ENCODE peak calls at places on chromosomes 7 and 10, in ten cellular contexts. M, S, F, T, P, G, I, B, Q and X are unnamed samples.

GRCh38 chr7:7595451-7595850 is 28.8 kb downstream of the MIOS start:
- DNase-seq in P (peak), G (no peak), F (no peak), T (no peak), S (peak), I (no peak), B (peak), M (no peak), Q (no peak), X (no peak)

GRCh38 chr7:145036592-145037386 is 200.9 kb upstream of the TPK1 start:
- DNase-seq in B (peak), I (no peak), T (no peak), G (no peak), M (no peak), S (peak), Q (peak), P (peak), F (no peak), X (no peak)

GRCh38 chr7:38070718-38071117 is 107.3 kb upstream of the STARD3NL start:
- DNase-seq in P (peak), B (peak), G (no peak), F (no peak), M (no peak), Q (no peak), T (peak), I (no peak), S (no peak), X (no peak)

GRCh38 chr10:14296081-14296709 is 34.5 kb downstream of the FRMD4A start:
- DNase-seq in T (no peak), F (no peak), G (no peak), I (peak), B (no peak), P (peak), Q (no peak), S (no peak), M (no peak), X (no peak)

GRCh38 chr10:124486635-124487034 is 25.0 kb downstream of the LHPP start:
- DNase-seq in S (peak), G (no peak), P (no peak), Q (no peak), I (no peak), B (no peak), M (no peak), F (no peak), T (no peak), X (no peak)

GRCh38 chr10:16195178-16195769 is 241.5 kb upstream of the PTER start:
- DNase-seq in P (no peak), I (no peak), F (no peak), Q (peak), G (no peak), M (no peak), S (no peak), T (no peak), B (no peak), X (no peak)

GRCh38 chr10:43233601-43234430 is 33.0 kb downstream of the RASGEF1A start:
- DNase-seq in B (no peak), T (peak), G (peak), S (no peak), Q (no peak), M (peak), I (no peak), P (no peak), F (no peak), X (peak)

GRCh38 chr10:21293518-21294356 is 231.7 kb downstream of the SKIDA1 start:
- DNase-seq in B (peak), G (no peak), P (no peak), S (no peak), I (no peak), M (no peak), F (no peak), Q (no peak), T (no peak), X (no peak)

GRCh38 chr7:44311561-44312495 is 13.6 kb downstream of the CAMK2B start:
- DNase-seq in F (no peak), S (no peak), G (no peak), M (no peak), T (no peak), I (peak), Q (no peak), P (no peak), B (no peak), X (peak)

GRCh38 chr7:123282181-123282580 is 82.4 kb upstream of the SLC13A1 start:
- DNase-seq in T (no peak), B (no peak), S (no peak), F (no peak), G (no peak), I (no peak), M (no peak), Q (no peak), P (no peak), X (no peak)

GRCh38 chr7:114806590-114807167 is 115.2 kb upstream of the MDFIC start:
- DNase-seq in G (peak), F (no peak), P (no peak), S (no peak), B (no peak), M (no peak), Q (no peak), T (no peak), I (peak), X (peak)

GRCh38 chr7:126790763-126791162 is 462.0 kb downstream of the GRM8 start:
- DNase-seq in P (no peak), S (no peak), F (no peak), I (no peak), M (no peak), G (no peak), Q (no peak), T (no peak), B (no peak), X (no peak)

GRCh38 chr7:121120921-121121320 is 132.4 kb downstream of the CPED1 start:
- DNase-seq in I (no peak), F (no peak), G (no peak), S (no peak), T (no peak), M (no peak), B (no peak), P (no peak), Q (no peak), X (no peak)

GRCh38 chr10:77179015-77179695 is 458.5 kb downstream of the KCNMA1 start:
- DNase-seq in T (peak), G (peak), P (no peak), M (peak), S (no peak), F (no peak), Q (no peak), I (no peak), B (peak), X (no peak)
- TF ChIP-seq EP300 in T (no peak), G (no peak), P (peak), M (no peak), S (no peak), F (no peak), Q (no peak), I (no peak), B (no peak), X (no peak)

GRCh38 chr10:87657370-87657769 is 2.3 kb upstream of the PAPSS2 start:
- DNase-seq in S (no peak), F (no peak), P (no peak), B (peak), G (peak), Q (no peak), I (peak), T (peak), M (no peak), X (no peak)
- TF ChIP-seq EP300 in S (no peak), F (no peak), P (no peak), B (no peak), G (no peak), Q (no peak), I (no peak), T (no peak), M (no peak), X (no peak)

GRCh38 chr10:48948631-48949030 is 9.0 kb upstream of the LRRC18 start:
- DNase-seq in S (no peak), T (no peak), B (no peak), M (no peak), G (no peak), Q (no peak), F (no peak), I (no peak), P (no peak), X (no peak)
- TF ChIP-seq EP300 in S (no peak), T (no peak), B (no peak), M (no peak), G (no peak), Q (no peak), F (no peak), I (no peak), P (no peak), X (no peak)

DNA sequence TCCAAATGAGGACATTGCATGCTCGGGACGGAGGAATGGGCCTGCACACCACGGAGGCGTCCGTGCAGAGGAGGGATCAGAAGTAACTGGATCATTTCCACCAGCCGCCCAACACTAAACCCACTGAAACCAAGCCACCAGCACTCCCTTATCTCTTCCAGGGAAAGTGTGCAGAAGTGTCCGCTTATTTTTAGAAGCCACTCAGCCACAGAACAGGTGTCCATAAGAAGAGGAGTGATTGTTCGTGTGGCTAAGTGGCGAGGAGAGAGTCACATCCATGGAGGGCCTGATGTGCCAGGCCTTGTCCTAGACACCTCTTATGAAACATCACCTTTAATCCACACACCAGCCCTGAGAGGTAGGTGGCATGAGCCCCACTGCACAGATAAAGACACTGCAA is 407.9 kb upstream of the NPVF start:
- DNase-seq in P (no peak), G (no peak), T (no peak), Q (no peak), B (no peak), S (no peak), F (no peak), I (no peak), M (no peak), X (peak)
- TF ChIP-seq EP300 in P (no peak), G (no peak), T (no peak), Q (no peak), B (no peak), S (no peak), F (no peak), I (no peak), M (no peak), X (no peak)

GRCh38 chr7:34451923-34452322 is 206.1 kb upstream of the NPSR1 start:
- DNase-seq in Q (no peak), I (no peak), G (no peak), T (no peak), S (no peak), M (no peak), P (no peak), F (no peak), B (peak), X (no peak)

GRCh38 chr7:34452363-34452762 is 205.7 kb upstream of the NPSR1 start:
- DNase-seq in G (no peak), Q (no peak), I (no peak), T (no peak), B (no peak), F (no peak), M (no peak), S (no peak), P (no peak), X (no peak)

GRCh38 chr7:34454381-34454780 is 203.6 kb upstream of the NPSR1 start:
- DNase-seq in S (peak), B (no peak), G (no peak), I (no peak), P (no peak), Q (no peak), T (no peak), F (no peak), M (no peak), X (no peak)

GRCh38 chr7:34451183-34451582 is 206.8 kb upstream of the NPSR1 start:
- DNase-seq in P (no peak), Q (no peak), T (no peak), B (no peak), F (no peak), I (no peak), M (no peak), G (no peak), S (no peak), X (no peak)

GRCh38 chr7:34453150-34453549 is 204.9 kb upstream of the NPSR1 start:
- DNase-seq in Q (no peak), S (no peak), G (no peak), P (no peak), I (no peak), M (no peak), F (no peak), T (no peak), B (no peak), X (no peak)
- TF ChIP-seq EP300 in Q (no peak), S (no peak), G (no peak), P (no peak), I (no peak), M (no peak), F (no peak), T (no peak), B (no peak), X (no peak)

GRCh38 chr7:129719980-129720732 is 108.6 kb downstream of the NRF1 start:
- DNase-seq in B (no peak), Q (no peak), S (peak), I (no peak), F (no peak), P (no peak), G (no peak), M (no peak), T (no peak), X (no peak)
- TF ChIP-seq EP300 in B (no peak), Q (no peak), S (peak), I (no peak), F (no peak), P (no peak), G (no peak), M (no peak), T (no peak), X (no peak)

DNA sequence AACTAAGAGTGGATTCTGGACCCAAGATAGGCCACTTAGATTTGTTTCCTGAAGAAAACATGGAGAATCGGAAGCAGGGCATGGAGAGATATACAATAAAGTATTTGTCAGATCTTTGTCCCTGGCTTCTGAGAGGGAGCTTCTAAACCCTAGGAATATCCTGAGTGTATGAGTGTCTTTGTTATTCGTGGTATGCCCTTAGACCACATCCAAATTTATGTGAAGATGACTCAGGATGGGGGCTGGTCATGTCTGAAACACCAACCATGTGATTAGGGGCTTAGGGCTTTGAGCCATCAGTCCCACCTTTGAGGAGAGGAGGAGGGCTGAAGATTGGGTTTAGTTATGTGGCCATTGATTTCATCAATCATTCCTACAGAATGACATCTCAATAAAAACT is 69.7 kb upstream of the PLPP4 start:
- DNase-seq in B (no peak), Q (no peak), G (no peak), M (no peak), P (no peak), F (no peak), S (no peak), T (no peak), I (no peak), X (no peak)
- TF ChIP-seq EP300 in B (no peak), Q (no peak), G (no peak), M (no peak), P (no peak), F (no peak), S (no peak), T (no peak), I (no peak), X (no peak)

GRCh38 chr10:115861455-115861854 is 411.6 kb downstream of the GFRA1 start:
- DNase-seq in M (no peak), B (no peak), Q (no peak), S (no peak), T (no peak), F (no peak), I (no peak), P (no peak), G (no peak), X (no peak)
- TF ChIP-seq EP300 in M (no peak), B (no peak), Q (no peak), S (no peak), T (no peak), F (no peak), I (no peak), P (no peak), G (no peak), X (no peak)

GRCh38 chr10:94012834-94013830 is 19.4 kb downstream of the PLCE1 start:
- DNase-seq in M (no peak), P (no peak), I (no peak), F (no peak), Q (no peak), S (no peak), T (no peak), G (no peak), B (no peak), X (no peak)

GRCh38 chr10:94011296-94011695 is 17.6 kb downstream of the PLCE1 start:
- DNase-seq in B (no peak), Q (no peak), T (no peak), S (no peak), G (no peak), F (no peak), I (no peak), P (no peak), M (no peak), X (no peak)

GRCh38 chr10:94008526-94008925 is 14.8 kb downstream of the PLCE1 start:
- DNase-seq in P (no peak), M (no peak), B (no peak), Q (no peak), F (no peak), I (no peak), S (no peak), T (no peak), G (no peak), X (no peak)

GRCh38 chr10:94010116-94010515 is 16.4 kb downstream of the PLCE1 start:
- DNase-seq in I (no peak), F (no peak), Q (no peak), M (no peak), G (no peak), S (no peak), B (no peak), T (no peak), P (no peak), X (no peak)

DNA sequence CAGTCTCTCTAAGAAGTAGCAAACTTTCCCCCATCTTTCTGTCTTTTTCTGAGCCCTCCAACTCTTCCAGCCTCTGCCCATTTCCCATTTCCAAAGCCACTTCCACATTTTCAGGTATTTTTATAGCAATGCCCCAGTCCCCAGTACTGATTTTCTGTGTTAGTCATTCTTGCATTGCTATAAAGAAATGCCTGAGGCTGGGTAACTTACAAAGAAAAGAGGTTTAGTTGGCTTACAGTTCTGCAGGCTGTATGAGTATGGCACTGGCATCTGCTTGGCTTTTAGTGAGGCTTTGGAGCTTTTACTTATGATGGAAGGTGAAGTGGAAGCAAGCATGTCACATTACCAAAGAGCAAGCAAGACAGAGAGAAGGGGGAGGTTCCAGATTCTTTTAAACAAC is 17.2 kb downstream of the PLCE1 start:
- DNase-seq in M (no peak), G (no peak), F (no peak), T (no peak), B (no peak), P (no peak), I (no peak), Q (no peak), S (no peak), X (no peak)
- TF ChIP-seq EP300 in M (no peak), G (no peak), F (no peak), T (no peak), B (no peak), P (no peak), I (no peak), Q (no peak), S (no peak), X (no peak)